ENCODE peak calls at places on chromosomes 2 and 18, in four cellular contexts. M, P, H and R are unnamed samples.

GRCh38 chr2:158990397-158991209 is 22.2 kb downstream of the TANC1 start:
- DNase-seq in M (peak; percentile 98), P (no peak), H (no peak), R (no peak)

GRCh38 chr2:227822416-227823003 is 8.9 kb downstream of the CCL20 start:
- DNase-seq in M (no peak), P (no peak), H (no peak), R (no peak)

GRCh38 chr2:163775304-163775703 is 39.5 kb upstream of the FIGN start:
- DNase-seq in M (no peak), P (no peak), H (no peak), R (no peak)

GRCh38 chr2:217064234-217065103 is 204.6 kb upstream of the TNP1 start:
- DNase-seq in M (no peak), P (no peak), H (no peak), R (peak; percentile 63)

GRCh38 chr2:136242687-136243277 is 124.8 kb upstream of the CXCR4 start:
- DNase-seq in M (no peak), P (peak; percentile 75), H (no peak), R (no peak)

GRCh38 chr18:73563345-73563744 is 584.3 kb downstream of the FBXO15 start:
- DNase-seq in M (peak; percentile 61), P (no peak), H (no peak), R (no peak)

GRCh38 chr18:48902023-48902855 is 48.5 kb downstream of the SMAD7 start:
- DNase-seq in M (peak; percentile 90), P (no peak), H (peak; percentile 41), R (peak; percentile 90)

GRCh38 chr2:37631698-37632097 is 39.7 kb downstream of the CDC42EP3 start:
- DNase-seq in M (no peak), P (no peak), H (no peak), R (no peak)

GRCh38 chr2:209334188-209335017 is 89.4 kb upstream of the MAP2 start:
- DNase-seq in M (peak; percentile 84), P (peak; percentile 13), H (peak; percentile 69), R (peak; percentile 52)

GRCh38 chr18:61551586-61551985 is 218.4 kb downstream of the CDH20 start:
- DNase-seq in M (peak; percentile 78), P (no peak), H (peak; percentile 68), R (no peak)

GRCh38 chr2:129337076-129337475 is 642.4 kb upstream of the RAB6C start:
- DNase-seq in M (no peak), P (no peak), H (no peak), R (no peak)

GRCh38 chr2:44100351-44100750 is 68.3 kb upstream of the PPM1B start:
- DNase-seq in M (peak; percentile 89), P (no peak), H (no peak), R (peak; percentile 79)

GRCh38 chr2:8196311-8196710 is 485.5 kb upstream of the ID2 start:
- DNase-seq in M (no peak), P (no peak), H (no peak), R (no peak)

GRCh38 chr2:134014196-134014960 is 239.5 kb upstream of the MGAT5 start:
- DNase-seq in M (no peak), P (no peak), H (no peak), R (no peak)

GRCh38 chr2:96772903-96773675 is 12.4 kb downstream of the CNNM4 start:
- DNase-seq in M (no peak), P (no peak), H (peak; percentile 34), R (no peak)

GRCh38 chr2:69693472-69694450 is 48.2 kb upstream of the ANXA4 start:
- DNase-seq in M (no peak), P (peak; percentile 81), H (no peak), R (no peak)

GRCh38 chr2:172968061-172968469 is 107.6 kb upstream of the MAP3K20 start:
- DNase-seq in M (peak; percentile 94), P (no peak), H (no peak), R (peak; percentile 64)

GRCh38 chr2:116719841-116720240 is 1094.7 kb upstream of the DDX18 start:
- DNase-seq in M (peak; percentile 95), P (no peak), H (no peak), R (no peak)

GRCh38 chr18:59222341-59222740 is 2.4 kb downstream of the GRP start:
- DNase-seq in M (no peak), P (no peak), H (no peak), R (no peak)

GRCh38 chr2:101958071-101958470 is 33.7 kb upstream of the IL1R2 start:
- DNase-seq in M (peak; percentile 63), P (no peak), H (no peak), R (no peak)

GRCh38 chr2:197599285-197599965 is 76.0 kb downstream of the RFTN2 start:
- DNase-seq in M (peak; percentile 87), P (peak; percentile 51), H (peak; percentile 27), R (no peak)

GRCh38 chr2:168272225-168272624 is 24.8 kb upstream of the STK39 start:
- DNase-seq in M (peak; percentile 11), P (no peak), H (no peak), R (no peak)